ENCODE peak calls at places on chromosomes 11 and 22, in seven cellular contexts. P is lower leg skin, Z is left ventricle myocardium inferior, B is IMR-90, Q is nephron progenitor cell, L is heart right ventricle, F is neural crest cell. V is an unnamed sample.

GRCh38 chr11:35138058-35138457 is 913 bp upstream of the CD44 start:
- DNase-seq in P (no peak), Z (no peak), B (no peak), Q (no peak), L (no peak), F (no peak), V (no peak)

GRCh38 chr11:19814421-19814820 is 101.8 kb downstream of the NAV2 start:
- DNase-seq in P (no peak), Z (no peak), B (no peak), Q (no peak), L (no peak), F (no peak), V (no peak)

GRCh38 chr11:79156031-79156430 is 284.8 kb downstream of the TENM4 start:
- DNase-seq in P (no peak), Z (no peak), B (no peak), Q (no peak), L (no peak), F (no peak), V (no peak)

GRCh38 chr22:30287626-30288413 is 1.5 kb downstream of the CASTOR1 start:
- DNase-seq in P (peak), Z (peak), B (peak), Q (peak), L (peak), F (peak), V (peak)

GRCh38 chr11:66856496-66857233 is at the start of gene LRFN4:
- DNase-seq in P (no peak), Z (peak), B (no peak), Q (peak), L (peak), F (no peak), V (peak)

GRCh38 chr22:17205432-17205831 is 13.8 kb downstream of the ADA2 start:
- DNase-seq in P (no peak), Z (no peak), B (no peak), Q (no peak), L (no peak), F (no peak), V (no peak)

GRCh38 chr11:43579171-43579918 is 101.2 kb upstream of the HSD17B12 start:
- DNase-seq in P (no peak), Z (no peak), B (peak), Q (peak), L (no peak), F (no peak), V (peak)

GRCh38 chr11:79400717-79401330 is 40.0 kb downstream of the TENM4 start:
- DNase-seq in P (no peak), Z (peak), B (peak), Q (peak), L (peak), F (peak), V (peak)

GRCh38 chr11:107442715-107443215 is 14.9 kb downstream of the CWF19L2 start:
- DNase-seq in P (no peak), Z (no peak), B (no peak), Q (no peak), L (no peak), F (no peak), V (no peak)

GRCh38 chr11:88454881-88455280 is 117.3 kb upstream of the CTSC start:
- DNase-seq in P (no peak), Z (no peak), B (peak), Q (no peak), L (no peak), F (no peak), V (no peak)

GRCh38 chr11:57214087-57214395 is 23.0 kb downstream of the APLNR start:
- DNase-seq in P (no peak), Z (no peak), B (peak), Q (no peak), L (no peak), F (no peak), V (no peak)

GRCh38 chr22:50271519-50271970 is 1.4 kb upstream of the MAPK11 start:
- DNase-seq in P (no peak), Z (peak), B (peak), Q (peak), L (peak), F (peak), V (peak)

GRCh38 chr11:109815529-109816105 is 277.6 kb upstream of the ZC3H12C start:
- DNase-seq in P (no peak), Z (no peak), B (no peak), Q (no peak), L (no peak), F (no peak), V (no peak)

GRCh38 chr11:590997-591396 is 14.7 kb downstream of the PHRF1 start:
- DNase-seq in P (no peak), Z (no peak), B (no peak), Q (no peak), L (no peak), F (no peak), V (no peak)

GRCh38 chr11:45899448-45900174 is 7.5 kb downstream of the FREY1 start:
- DNase-seq in P (peak), Z (peak), B (peak), Q (peak), L (peak), F (peak), V (peak)

GRCh38 chr11:14642873-14643696 is 519 bp upstream of the PDE3B start:
- DNase-seq in P (no peak), Z (no peak), B (no peak), Q (no peak), L (no peak), F (peak), V (no peak)

GRCh38 chr11:125514336-125515101 is 18.5 kb upstream of the FEZ1 start:
- DNase-seq in P (no peak), Z (no peak), B (peak), Q (no peak), L (no peak), F (no peak), V (peak)

GRCh38 chr11:128840137-128840536 is 27.0 kb downstream of the KCNJ1 start:
- DNase-seq in P (no peak), Z (no peak), B (no peak), Q (no peak), L (no peak), F (no peak), V (no peak)

GRCh38 chr11:20008190-20008801 is 152.0 kb downstream of the DBX1 start:
- DNase-seq in P (no peak), Z (no peak), B (no peak), Q (no peak), L (no peak), F (no peak), V (no peak)

GRCh38 chr11:108620958-108621772 is 27.6 kb upstream of the EXPH5 start:
- DNase-seq in P (no peak), Z (no peak), B (peak), Q (no peak), L (no peak), F (no peak), V (peak)

GRCh38 chr11:126109941-126110731 is 47.5 kb upstream of the CDON start:
- DNase-seq in P (no peak), Z (no peak), B (peak), Q (no peak), L (peak), F (no peak), V (no peak)

GRCh38 chr22:36773935-36774334 is 2.0 kb downstream of the IFT27 start:
- DNase-seq in P (no peak), Z (no peak), B (peak), Q (no peak), L (no peak), F (no peak), V (no peak)

GRCh38 chr22:32206774-32207758 is 2.2 kb upstream of the RFPL2 start:
- DNase-seq in P (no peak), Z (no peak), B (no peak), Q (peak), L (no peak), F (no peak), V (no peak)

GRCh38 chr11:64219755-64220154 is 6.2 kb downstream of the TRPT1 start:
- DNase-seq in P (no peak), Z (no peak), B (no peak), Q (no peak), L (no peak), F (no peak), V (no peak)

GRCh38 chr11:83734120-83734519 is 448.0 kb upstream of the CCDC90B start:
- DNase-seq in P (no peak), Z (no peak), B (no peak), Q (no peak), L (no peak), F (no peak), V (no peak)

GRCh38 chr22:31036671-31037550 is 44.2 kb upstream of the SMTN start:
- DNase-seq in P (no peak), Z (no peak), B (peak), Q (no peak), L (no peak), F (no peak), V (no peak)

GRCh38 chr11:132851247-132851646 is 681.1 kb downstream of the OPCML start:
- DNase-seq in P (no peak), Z (no peak), B (no peak), Q (no peak), L (no peak), F (no peak), V (no peak)

GRCh38 chr11:17864478-17864941 is 129.9 kb downstream of the KCNC1 start:
- DNase-seq in P (no peak), Z (no peak), B (no peak), Q (peak), L (no peak), F (no peak), V (no peak)

GRCh38 chr11:121520243-121521144 is 67.7 kb upstream of the SORL1-AS1 start:
- DNase-seq in P (no peak), Z (no peak), B (peak), Q (no peak), L (no peak), F (no peak), V (no peak)

GRCh38 chr22:28714043-28714442 is 27.6 kb downstream of the CHEK2 start:
- DNase-seq in P (no peak), Z (no peak), B (no peak), Q (no peak), L (no peak), F (no peak), V (no peak)

GRCh38 chr22:28710112-28710888 is 30.7 kb upstream of the TTC28 start:
- DNase-seq in P (no peak), Z (no peak), B (peak), Q (no peak), L (no peak), F (no peak), V (no peak)

GRCh38 chr22:28710889-28711285 is 30.7 kb downstream of the CHEK2 start:
- DNase-seq in P (no peak), Z (no peak), B (peak), Q (no peak), L (no peak), F (no peak), V (no peak)

GRCh38 chr22:28711341-28711740 is 30.3 kb downstream of the CHEK2 start:
- DNase-seq in P (no peak), Z (no peak), B (no peak), Q (no peak), L (no peak), F (no peak), V (no peak)

DNA sequence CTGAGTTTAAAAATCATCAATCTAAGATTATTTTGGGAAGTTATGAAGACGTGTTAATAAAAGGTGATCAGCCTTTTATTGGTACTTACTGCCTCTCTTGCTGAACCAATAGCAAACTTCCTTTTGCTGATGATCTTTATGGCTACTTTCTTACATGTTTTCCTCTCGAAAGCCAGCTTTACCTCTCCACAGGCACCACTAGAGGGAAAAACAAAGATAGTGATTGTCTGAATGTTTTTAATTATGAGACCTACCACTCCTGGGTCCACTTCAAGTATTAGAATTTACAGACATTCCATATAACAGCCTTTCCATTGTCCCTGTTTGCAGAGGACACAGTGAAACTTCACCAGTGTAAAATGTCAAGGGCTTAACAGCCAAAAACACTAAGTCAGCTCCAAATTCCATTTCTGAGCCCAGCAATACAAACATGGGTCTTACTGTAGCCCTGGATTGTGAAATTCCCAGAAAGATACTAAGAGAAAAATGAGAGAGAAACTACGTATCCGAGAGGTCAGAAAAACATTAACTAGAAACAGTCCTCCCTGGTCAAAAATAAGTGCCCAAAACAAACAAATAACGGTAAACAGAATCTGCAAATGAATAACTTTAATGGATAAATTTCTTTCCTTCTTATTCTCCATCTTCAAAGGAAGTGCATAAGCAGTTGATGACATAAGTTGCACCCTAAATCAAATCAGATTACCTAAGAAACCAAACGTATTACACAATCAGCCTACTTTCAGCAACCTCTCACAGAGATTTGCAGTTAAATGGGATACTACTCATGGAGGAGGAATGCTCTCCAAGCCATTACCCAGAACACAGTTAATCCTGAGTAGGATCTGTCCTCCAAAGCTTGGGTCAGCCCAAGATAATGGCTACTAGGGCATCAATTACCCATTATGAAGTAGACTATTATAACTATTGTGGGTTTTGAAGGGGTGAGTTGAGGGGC is 29.5 kb downstream of the CHEK2 start:
- DNase-seq in P (peak), Z (no peak), B (peak), Q (no peak), L (no peak), F (no peak), V (no peak)
- TF ChIP-seq CTCF in P (no peak), Z (no peak), B (peak), Q (no peak), L (no peak), F (no peak), V (no peak)

GRCh38 chr22:20018001-20018400 is 1.4 kb upstream of the ARVCF start:
- DNase-seq in P (no peak), Z (no peak), B (no peak), Q (no peak), L (no peak), F (no peak), V (no peak)

GRCh38 chr22:20015187-20015625 is 1.4 kb downstream of the ARVCF start:
- DNase-seq in P (no peak), Z (no peak), B (no peak), Q (no peak), L (no peak), F (no peak), V (no peak)

GRCh38 chr22:20015971-20016733 is 471 bp downstream of the ARVCF start:
- DNase-seq in P (no peak), Z (no peak), B (no peak), Q (peak), L (peak), F (peak), V (no peak)

GRCh38 chr22:20017622-20017958 is 967 bp upstream of the ARVCF start:
- DNase-seq in P (no peak), Z (no peak), B (no peak), Q (no peak), L (no peak), F (no peak), V (no peak)

GRCh38 chr22:20016734-20017621 is at the start of gene ARVCF:
- DNase-seq in P (peak), Z (peak), B (peak), Q (peak), L (peak), F (peak), V (peak)
- TF ChIP-seq CTCF in P (no peak), Z (peak), B (peak), Q (no peak), L (peak), F (peak), V (no peak)

DNA sequence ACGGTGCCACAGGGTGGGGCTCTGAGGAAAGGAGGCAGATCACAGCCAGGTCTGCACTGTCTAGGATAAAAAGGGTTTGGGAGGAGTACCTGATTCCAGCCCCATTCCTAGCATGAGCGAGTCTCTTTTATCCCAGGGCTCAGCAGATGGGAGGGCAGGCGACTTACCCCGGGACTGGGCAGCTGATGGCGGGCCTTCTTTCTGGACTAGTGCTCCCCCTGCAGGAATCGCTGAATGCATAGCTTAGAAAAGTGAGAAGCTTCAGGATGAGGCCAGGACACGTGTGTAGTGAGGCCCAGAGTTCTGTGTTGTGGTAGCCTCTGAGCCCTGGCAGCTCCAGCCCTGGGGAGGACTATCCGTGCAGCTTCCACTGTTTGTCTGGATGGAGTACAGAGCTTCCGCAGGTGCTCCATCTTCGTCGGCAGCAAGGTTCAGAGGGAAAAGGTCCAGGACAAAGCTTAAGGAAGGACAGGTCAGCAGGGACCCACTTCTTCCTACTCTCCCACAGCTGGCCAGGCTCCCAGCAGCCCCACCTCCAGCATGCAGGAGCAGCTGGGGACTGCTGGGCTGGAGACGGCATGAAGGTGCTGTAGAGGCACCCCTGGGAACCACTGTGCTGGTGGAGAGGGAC is 30.4 kb downstream of the COMMD9 start:
- DNase-seq in P (peak), Z (peak), B (peak), Q (peak), L (peak), F (peak), V (peak)
- TF ChIP-seq CTCF in P (no peak), Z (peak), B (peak), Q (peak), L (peak), F (peak), V (peak)

GRCh38 chr11:29527391-29527936 is 489.4 kb downstream of the KCNA4 start:
- DNase-seq in P (no peak), Z (no peak), B (peak), Q (no peak), L (no peak), F (no peak), V (no peak)
- TF ChIP-seq CTCF in P (no peak), Z (peak), B (peak), Q (no peak), L (peak), F (peak), V (peak)

GRCh38 chr11:27203077-27203476 is 159.9 kb downstream of the CCDC34 start:
- DNase-seq in P (no peak), Z (no peak), B (no peak), Q (no peak), L (no peak), F (no peak), V (no peak)

GRCh38 chr11:27205779-27206549 is 157.1 kb downstream of the CCDC34 start:
- DNase-seq in P (no peak), Z (no peak), B (no peak), Q (no peak), L (no peak), F (no peak), V (no peak)

GRCh38 chr11:27205269-27205668 is 157.7 kb downstream of the CCDC34 start:
- DNase-seq in P (no peak), Z (no peak), B (no peak), Q (no peak), L (no peak), F (no peak), V (no peak)

GRCh38 chr11:27207025-27207650 is 155.9 kb downstream of the CCDC34 start:
- DNase-seq in P (no peak), Z (no peak), B (no peak), Q (no peak), L (no peak), F (no peak), V (no peak)

GRCh38 chr11:27204527-27204926 is 158.5 kb downstream of the CCDC34 start:
- DNase-seq in P (no peak), Z (no peak), B (no peak), Q (peak), L (no peak), F (no peak), V (no peak)
- TF ChIP-seq CTCF in P (no peak), Z (peak), B (peak), Q (no peak), L (no peak), F (peak), V (peak)